ENCODE peak calls at places on chromosomes 11 and 22, in seven cellular contexts. E is effector memory CD4-positive, alpha-beta T cell; U is lung; D is neural progenitor cell; L is stomach; G is OCI-LY7; J is adrenal gland. A is an unnamed sample.

GRCh38 chr22:39997939-39998726 is 3.4 kb downstream of the FAM83F start:
- DNase-seq in D (peak), E (no peak), U (no peak), G (no peak), L (peak), J (no peak), A (peak)

GRCh38 chr11:59574467-59574866 is 41.1 kb downstream of the OSBP start:
- DNase-seq in E (no peak), L (no peak), G (no peak), U (no peak), J (no peak), D (no peak), A (no peak)

GRCh38 chr22:25081409-25081824 is 118.2 kb upstream of the CRYBB3 start:
- DNase-seq in G (peak), U (no peak), J (no peak), L (peak), D (peak), E (no peak), A (no peak)

GRCh38 chr11:85974126-85974525 is 94.8 kb downstream of the PICALM start:
- DNase-seq in E (no peak), J (peak), L (no peak), D (no peak), U (no peak), G (no peak), A (no peak)

GRCh38 chr22:38850941-38851849 is 7.4 kb upstream of the NPTXR start:
- DNase-seq in E (no peak), J (peak), G (no peak), L (no peak), U (no peak), D (no peak), A (no peak)

GRCh38 chr11:57787920-57788716 is 26.5 kb downstream of the CTNND1 start:
- DNase-seq in E (no peak), J (no peak), U (no peak), G (no peak), D (peak), L (no peak), A (no peak)

GRCh38 chr11:19987243-19987870 is 172.9 kb downstream of the DBX1 start:
- DNase-seq in L (no peak), E (no peak), D (no peak), G (no peak), J (no peak), U (no peak), A (no peak)

GRCh38 chr11:124644426-124645280 is 22.0 kb downstream of the TBRG1 start:
- DNase-seq in L (peak), J (peak), U (peak), D (peak), E (no peak), G (peak), A (peak)

GRCh38 chr11:12272821-12273617 is 104.4 kb upstream of the PARVA start:
- DNase-seq in U (no peak), E (no peak), G (no peak), J (no peak), L (no peak), D (no peak), A (no peak)

GRCh38 chr11:1883342-1884122 is 8.2 kb downstream of the PRR33 start:
- DNase-seq in L (no peak), U (no peak), G (no peak), E (no peak), D (no peak), J (no peak), A (no peak)

GRCh38 chr11:34139346-34139745 is 33.9 kb downstream of the NAT10 start:
- DNase-seq in U (no peak), G (no peak), J (no peak), L (no peak), E (no peak), D (no peak), A (no peak)

GRCh38 chr11:126585388-126586302 is 230.2 kb downstream of the ST3GAL4 start:
- DNase-seq in L (peak), G (no peak), U (peak), D (peak), E (no peak), J (peak), A (peak)

GRCh38 chr11:28760676-28761390 is 652.6 kb downstream of the METTL15 start:
- DNase-seq in U (no peak), G (no peak), L (no peak), J (no peak), D (no peak), E (no peak), A (no peak)

GRCh38 chr11:1121343-1122331 is 36.1 kb upstream of the MUC5AC start:
- DNase-seq in L (peak), E (no peak), U (no peak), D (no peak), G (no peak), J (peak), A (no peak)

GRCh38 chr11:2387266-2387982 is 10.3 kb downstream of the CD81 start:
- DNase-seq in L (no peak), E (no peak), D (peak), U (no peak), G (peak), J (no peak), A (no peak)

GRCh38 chr22:38291201-38291777 is 18.5 kb upstream of the TMEM184B start:
- DNase-seq in E (no peak), L (no peak), D (no peak), U (no peak), G (no peak), J (no peak), A (no peak)

GRCh38 chr22:44204937-44205712 is 24.4 kb downstream of the PARVG start:
- DNase-seq in G (peak), D (no peak), E (no peak), J (no peak), U (no peak), L (no peak), A (peak)

GRCh38 chr11:11843233-11843632 is 1.5 kb downstream of the USP47 start:
- DNase-seq in U (no peak), E (no peak), L (no peak), D (peak), G (peak), J (peak), A (no peak)

GRCh38 chr11:57230797-57231538 is 6.1 kb downstream of the APLNR start:
- DNase-seq in L (no peak), U (no peak), D (peak), J (no peak), G (no peak), E (no peak), A (no peak)

GRCh38 chr11:66328307-66329144 is 7.7 kb downstream of the RIN1 start:
- DNase-seq in L (peak), D (peak), E (peak), J (peak), U (peak), G (peak), A (peak)

GRCh38 chr22:39529487-39529851 is 3.1 kb downstream of the RPS19BP1 start:
- DNase-seq in G (peak), D (no peak), U (no peak), E (no peak), L (no peak), J (no peak), A (no peak)

GRCh38 chr11:103315248-103315647 is 206.0 kb downstream of the DYNC2H1 start:
- DNase-seq in G (no peak), J (no peak), L (no peak), D (no peak), E (no peak), U (no peak), A (no peak)

GRCh38 chr22:42300286-42301071 is 30.0 kb upstream of the TCF20 start:
- DNase-seq in D (no peak), G (peak), U (no peak), L (peak), E (no peak), J (no peak), A (no peak)

GRCh38 chr22:26892401-26893033 is 235.1 kb downstream of the MIAT start:
- DNase-seq in U (peak), E (no peak), L (peak), D (no peak), J (peak), G (no peak), A (peak)

GRCh38 chr22:26893034-26893710 is 235.8 kb downstream of the MIAT start:
- DNase-seq in D (peak), E (no peak), G (no peak), L (no peak), U (peak), J (no peak), A (no peak)

GRCh38 chr22:26894362-26894761 is 237.0 kb downstream of the MIAT start:
- DNase-seq in D (no peak), L (no peak), J (no peak), U (no peak), E (no peak), G (no peak), A (no peak)

GRCh38 chr22:26894766-26895485 is 237.5 kb downstream of the MIAT start:
- DNase-seq in U (peak), J (peak), G (no peak), D (no peak), E (no peak), L (no peak), A (no peak)

DNA sequence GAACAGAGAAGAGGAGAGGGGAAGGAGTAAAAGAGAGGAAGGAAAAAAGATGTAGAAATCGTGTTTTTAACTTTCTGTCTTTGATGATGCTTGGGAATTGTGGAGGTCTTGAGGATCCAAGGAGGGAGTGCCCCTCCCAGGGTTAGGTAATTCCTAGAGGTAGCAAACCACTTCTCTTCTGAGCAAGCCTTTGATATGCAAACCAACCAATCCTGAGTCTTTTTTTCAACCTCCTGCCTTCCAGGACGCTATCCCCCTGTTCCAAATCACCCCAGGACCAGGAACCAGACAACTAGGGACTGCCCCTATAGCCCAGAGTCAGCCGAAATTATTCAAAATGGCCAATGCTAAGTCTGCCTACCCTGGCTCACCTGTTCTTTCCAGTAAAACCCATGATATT is 236.3 kb downstream of the MIAT start:
- DNase-seq in E (no peak), D (no peak), J (no peak), G (no peak), L (no peak), U (peak), A (no peak)
- H3K27ac ChIP-seq in E (no peak), D (no peak), J (peak), G (no peak), L (no peak), U (no peak), A (peak)

GRCh38 chr11:94681140-94681539 is 87.0 kb upstream of the AMOTL1 start:
- DNase-seq in L (no peak), G (no peak), E (no peak), J (no peak), D (no peak), U (no peak), A (no peak)

GRCh38 chr11:94678901-94679300 is 89.3 kb upstream of the AMOTL1 start:
- DNase-seq in U (no peak), D (no peak), L (no peak), G (no peak), J (no peak), E (no peak), A (no peak)

GRCh38 chr11:94678236-94678635 is 89.9 kb upstream of the AMOTL1 start:
- DNase-seq in E (no peak), D (no peak), U (no peak), J (no peak), G (no peak), L (no peak), A (no peak)

GRCh38 chr11:94680426-94680825 is 87.7 kb upstream of the AMOTL1 start:
- DNase-seq in E (no peak), D (no peak), J (no peak), L (no peak), G (no peak), U (no peak), A (no peak)

DNA sequence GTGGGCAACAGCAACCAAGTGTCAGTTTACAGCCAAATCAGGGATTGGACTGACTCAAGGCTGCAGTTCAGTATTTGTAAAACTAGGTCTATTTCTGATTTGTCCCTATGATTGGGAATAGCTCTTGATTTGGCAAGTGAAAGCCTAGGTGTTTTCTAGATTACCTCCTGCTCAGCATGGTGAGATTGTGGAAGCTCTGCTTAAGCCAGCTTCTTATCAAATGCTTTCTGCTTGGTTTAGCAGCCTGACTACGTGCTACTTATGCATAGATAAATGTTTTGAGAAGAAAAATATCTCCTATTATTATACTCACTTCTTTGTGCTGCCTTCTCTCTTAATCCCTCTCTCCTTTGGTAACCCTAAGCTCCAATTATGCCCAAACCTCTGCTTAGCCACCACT is 86.3 kb upstream of the AMOTL1 start:
- DNase-seq in E (no peak), U (no peak), D (no peak), G (no peak), J (no peak), L (no peak), A (no peak)
- H3K27ac ChIP-seq in E (no peak), U (no peak), D (no peak), G (no peak), J (no peak), L (no peak), A (no peak)

GRCh38 chr22:20622650-20623339 is 115.4 kb downstream of the MED15 start:
- DNase-seq in J (no peak), E (no peak), U (no peak), G (no peak), L (no peak), D (no peak), A (no peak)
- H3K27ac ChIP-seq in J (no peak), E (no peak), U (no peak), G (no peak), L (no peak), D (no peak), A (no peak)

GRCh38 chr11:131977854-131978253 is 607.4 kb downstream of the NTM start:
- DNase-seq in G (no peak), U (no peak), J (no peak), D (no peak), L (no peak), E (no peak), A (no peak)
- H3K27ac ChIP-seq in G (no peak), U (no peak), J (no peak), D (peak), L (no peak), E (no peak), A (no peak)

GRCh38 chr22:31248138-31248745 is 36.1 kb downstream of the LIMK2 start:
- DNase-seq in U (peak), D (peak), J (peak), L (peak), G (peak), E (peak), A (peak)
- H3K27ac ChIP-seq in U (peak), D (peak), J (no peak), L (peak), G (no peak), E (peak), A (no peak)